ENCODE peak calls at places on chromosomes 11 and 22, in five cellular contexts. B is stimulated activated CD4-positive, alpha-beta T cell treated with anti-CD3 and anti-CD28 coated beads, Interleukin-4, amount 100 ng/mL, for 48 hours; A is activated gamma-delta T cell treated with Interleukin-2 at 50 U/mL for 16 hours; F is NCI-H345; S is iPS-NIHi11. H is an unnamed sample.

GRCh38 chr11:96052921-96053631 is 129.2 kb upstream of the MTMR2 start:
- DNase-seq in S (no peak), F (no peak), B (no peak), A (no peak), H (no peak)

GRCh38 chr11:46290598-46291309 is 13.3 kb downstream of the CREB3L1 start:
- DNase-seq in S (peak), A (no peak), B (no peak), F (no peak), H (no peak)

GRCh38 chr22:17970205-17970708 is 54.1 kb downstream of the MICAL3 start:
- DNase-seq in B (no peak), A (no peak), S (no peak), F (no peak), H (no peak)

GRCh38 chr22:23099525-23099792 is 29.1 kb downstream of the GNAZ start:
- DNase-seq in S (no peak), A (no peak), B (no peak), F (no peak), H (no peak)

GRCh38 chr22:41777749-41778395 is 22.6 kb upstream of the CCDC134 start:
- DNase-seq in B (no peak), A (no peak), F (no peak), S (no peak), H (no peak)

GRCh38 chr11:44784438-44784760 is 57.6 kb downstream of the TSPAN18 start:
- DNase-seq in S (no peak), B (no peak), F (no peak), A (no peak), H (no peak)

GRCh38 chr11:102727890-102728289 is 3.1 kb upstream of the MMP8 start:
- DNase-seq in F (no peak), B (no peak), S (no peak), A (no peak), H (no peak)

GRCh38 chr11:116412118-116412889 is 360.5 kb downstream of the BUD13 start:
- DNase-seq in S (no peak), A (no peak), F (no peak), B (no peak), H (no peak)

GRCh38 chr11:2266586-2267305 is 3.6 kb downstream of the ASCL2 start:
- DNase-seq in B (no peak), S (no peak), F (no peak), A (no peak), H (no peak)

GRCh38 chr22:39965749-39966148 is 5.6 kb downstream of the TMA7B start:
- DNase-seq in A (no peak), S (no peak), B (no peak), F (no peak), H (no peak)

GRCh38 chr11:93487032-93487483 is 56.1 kb downstream of the SMCO4 start:
- DNase-seq in B (no peak), F (peak), S (peak), A (no peak), H (no peak)

GRCh38 chr11:126345759-126346585 is 9.5 kb upstream of the ST3GAL4 start:
- DNase-seq in B (no peak), S (no peak), F (no peak), A (no peak), H (no peak)

GRCh38 chr11:95337175-95337957 is 106.4 kb upstream of the SESN3 start:
- DNase-seq in B (peak), A (no peak), S (no peak), F (peak), H (no peak)

GRCh38 chr11:33976351-33977199 is 75.0 kb upstream of the CAPRIN1 start:
- DNase-seq in A (no peak), F (no peak), B (no peak), S (no peak), H (no peak)

GRCh38 chr11:28628412-28628811 is 520.2 kb downstream of the METTL15 start:
- DNase-seq in B (no peak), S (peak), A (no peak), F (no peak), H (no peak)

GRCh38 chr11:120555433-120555773 is 43.9 kb downstream of the GRIK4 start:
- DNase-seq in S (no peak), F (no peak), A (no peak), B (no peak), H (no peak)

GRCh38 chr11:65159005-65159404 is 11.0 kb upstream of the SPDYC start:
- DNase-seq in A (no peak), B (no peak), F (no peak), S (no peak), H (no peak)

GRCh38 chr11:120231963-120232362 is 8.0 kb upstream of the POU2F3 start:
- DNase-seq in F (no peak), B (no peak), S (no peak), A (no peak), H (no peak)

H was measured in GM12891.